ENCODE peak calls at places on chromosomes 11 and 22, in five cellular contexts. D, J, Q, P and X are unnamed samples.

GRCh38 chr11:44309483-44310197 is at the start of gene ALX4:
- DNase-seq in Q (peak), J (peak), P (no peak), D (peak), X (no peak)

GRCh38 chr11:1736447-1736992 is 13.9 kb downstream of the IFITM10 start:
- DNase-seq in Q (no peak), D (no peak), P (no peak), J (no peak), X (no peak)

GRCh38 chr11:69775163-69775755 is at the start of gene FGF4:
- DNase-seq in P (no peak), D (no peak), J (no peak), Q (no peak), X (no peak)

GRCh38 chr22:19996694-19997384 is 19.8 kb downstream of the ARVCF start:
- DNase-seq in J (no peak), Q (peak), P (no peak), D (no peak), X (no peak)

GRCh38 chr11:20964985-20965384 is 295.6 kb downstream of the NELL1 start:
- DNase-seq in D (no peak), P (no peak), J (no peak), Q (no peak), X (no peak)

GRCh38 chr11:43951231-43951630 is 8.8 kb downstream of the C11orf96 start:
- DNase-seq in P (no peak), Q (no peak), J (no peak), D (no peak), X (no peak)

GRCh38 chr11:813440-814096 is 3.8 kb downstream of the RPLP2 start:
- DNase-seq in J (no peak), D (peak), P (no peak), Q (no peak), X (no peak)

GRCh38 chr22:35631597-35631996 is 14.5 kb upstream of the MB start:
- DNase-seq in D (peak), Q (no peak), J (peak), P (peak), X (no peak)

GRCh38 chr11:28999620-29000019 is 891.4 kb downstream of the METTL15 start:
- DNase-seq in Q (no peak), J (no peak), P (no peak), D (no peak), X (no peak)

GRCh38 chr11:44351006-44351660 is 41.2 kb upstream of the ALX4 start:
- DNase-seq in D (peak), Q (no peak), J (no peak), P (no peak), X (no peak)

GRCh38 chr11:27613670-27613950 is 86.6 kb downstream of the BDNF start:
- DNase-seq in J (no peak), P (no peak), D (no peak), Q (no peak), X (no peak)

GRCh38 chr11:73995247-73995646 is 12.6 kb upstream of the UCP2 start:
- DNase-seq in D (peak), Q (no peak), P (peak), J (no peak), X (no peak)

GRCh38 chr11:34160049-34160721 is 54.8 kb downstream of the NAT10 start:
- DNase-seq in D (no peak), P (peak), Q (no peak), J (no peak), X (no peak)

GRCh38 chr11:121503056-121503455 is 50.3 kb upstream of the SORL1-AS1 start:
- DNase-seq in Q (no peak), D (peak), P (no peak), J (no peak), X (no peak)

GRCh38 chr11:105148241-105148640 is 8.7 kb upstream of the CARD18 start:
- DNase-seq in J (no peak), D (no peak), P (peak), Q (no peak), X (no peak)

GRCh38 chr11:8956860-8957259 is 7.4 kb downstream of the TMEM9B start:
- DNase-seq in D (no peak), J (no peak), P (no peak), Q (no peak), X (no peak)

GRCh38 chr11:105181100-105181499 is 41.5 kb upstream of the CARD18 start:
- DNase-seq in Q (no peak), D (peak), P (peak), J (peak), X (no peak)

GRCh38 chr11:95762513-95762912 is 27.1 kb downstream of the FAM76B start:
- DNase-seq in P (peak), D (no peak), J (no peak), Q (no peak), X (no peak)

GRCh38 chr11:94629741-94630140 is 62.6 kb downstream of the PIWIL4 start:
- DNase-seq in P (no peak), J (no peak), Q (no peak), D (no peak), X (no peak)

DNA sequence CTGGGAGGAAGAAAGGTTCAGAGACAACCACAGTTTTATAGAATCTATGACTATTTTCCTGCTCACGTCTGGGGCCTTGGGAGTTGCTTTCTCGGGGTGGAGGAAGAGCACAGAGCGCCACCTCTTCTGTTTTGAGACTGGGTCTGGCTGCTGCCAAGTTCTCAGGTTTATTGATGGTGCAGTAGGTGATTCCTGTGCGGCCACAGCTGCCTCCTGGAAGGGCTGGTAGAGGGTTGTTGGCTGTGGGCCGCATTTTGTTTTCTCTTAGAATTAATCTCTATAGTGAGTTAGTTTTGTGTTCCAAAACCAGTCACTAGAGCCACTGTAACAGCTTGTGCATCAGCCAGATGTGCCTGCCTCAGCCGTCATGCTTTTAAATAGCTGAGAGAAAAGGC is 12.9 kb downstream of the TBC1D22A start:
- DNase-seq in D (no peak), Q (no peak), J (no peak), P (no peak), X (no peak)
- TF ChIP-seq CTCF in D (no peak), Q (no peak), J (no peak), P (no peak), X (no peak)

DNA sequence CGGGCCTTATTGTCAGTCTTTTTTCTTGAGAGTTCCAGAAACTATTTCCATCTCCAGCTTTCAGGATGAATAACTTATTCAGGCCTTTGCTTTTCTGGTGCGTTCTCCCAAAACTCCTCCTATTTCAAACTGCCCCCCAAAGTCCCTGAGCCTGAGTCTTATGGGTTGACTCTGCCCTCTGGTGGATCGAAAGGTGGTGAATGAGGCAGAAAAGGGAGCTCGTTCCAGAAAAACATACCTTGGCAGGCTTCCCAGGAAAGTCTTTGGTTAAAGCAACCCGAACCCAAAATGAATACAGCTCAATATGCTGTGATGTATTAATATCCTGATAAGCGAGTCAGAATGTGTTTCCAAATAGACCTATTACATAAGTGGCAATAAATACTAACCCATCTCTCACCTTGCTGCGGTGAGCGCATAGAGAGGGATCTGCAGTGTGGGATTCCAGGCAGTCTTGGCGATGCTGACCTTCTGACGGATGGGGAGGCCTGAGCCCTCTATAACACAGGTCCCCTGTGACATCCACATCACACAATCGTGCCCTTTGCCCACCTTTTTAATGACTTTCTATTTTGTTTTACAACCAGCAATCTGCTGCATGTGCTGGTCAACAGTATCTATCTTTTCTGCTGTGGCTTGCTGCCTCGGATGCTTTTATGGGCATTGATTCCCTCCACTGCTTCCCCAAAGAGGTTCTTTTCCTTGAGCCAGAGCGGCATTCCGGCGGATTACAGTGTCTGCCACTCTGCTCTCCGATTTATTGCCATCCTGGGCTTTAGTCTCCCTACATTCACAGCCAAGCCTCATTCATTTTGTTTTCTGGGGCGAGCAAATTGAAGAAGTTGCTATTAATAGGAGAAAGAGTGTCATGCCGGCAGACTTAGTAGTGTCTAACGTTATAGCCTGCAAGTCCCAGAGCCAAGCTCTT is 756.8 kb downstream of the NTM start:
- DNase-seq in Q (no peak), D (no peak), J (peak), P (peak), X (peak)
- TF ChIP-seq CTCF in Q (peak), D (no peak), J (peak), P (peak), X (no peak)

GRCh38 chr22:18994056-18994455 is 58.0 kb upstream of the PRODH start:
- DNase-seq in J (no peak), Q (no peak), P (no peak), D (no peak), X (no peak)
- TF ChIP-seq CTCF in J (no peak), Q (no peak), P (no peak), D (no peak), X (no peak)

GRCh38 chr11:130145328-130145812 is 14.2 kb upstream of the ST14 start:
- DNase-seq in J (no peak), Q (no peak), P (no peak), D (no peak), X (no peak)
- TF ChIP-seq CTCF in J (no peak), Q (no peak), P (no peak), D (no peak), X (no peak)

GRCh38 chr11:62792193-62792575 is 378 bp upstream of the TMEM223 start:
- DNase-seq in D (peak), P (no peak), J (peak), Q (no peak), X (no peak)

GRCh38 chr11:62794201-62794775 is 2.5 kb upstream of the TMEM223 start:
- DNase-seq in P (no peak), J (no peak), D (no peak), Q (no peak), X (no peak)

GRCh38 chr11:62788991-62789390 is 1.8 kb downstream of the TMEM179B start:
- DNase-seq in J (no peak), P (no peak), D (no peak), Q (no peak), X (no peak)

GRCh38 chr11:62789576-62789975 is 2.2 kb downstream of the TMEM223 start:
- DNase-seq in Q (no peak), D (no peak), J (no peak), P (no peak), X (no peak)

GRCh38 chr11:62791501-62792192 is at the start of gene TMEM223:
- DNase-seq in P (peak), Q (peak), J (peak), D (peak), X (peak)
- TF ChIP-seq CTCF in P (no peak), Q (no peak), J (peak), D (no peak), X (no peak)

GRCh38 chr11:124538019-124538418 is 5.4 kb downstream of the OR8B12 start:
- DNase-seq in Q (no peak), J (peak), P (peak), D (no peak), X (no peak)

GRCh38 chr11:124541204-124541603 is 2.2 kb downstream of the OR8B12 start:
- DNase-seq in Q (no peak), P (no peak), D (no peak), J (no peak), X (no peak)

GRCh38 chr11:124535552-124536232 is 7.8 kb downstream of the OR8B12 start:
- DNase-seq in Q (no peak), P (peak), D (peak), J (no peak), X (no peak)

DNA sequence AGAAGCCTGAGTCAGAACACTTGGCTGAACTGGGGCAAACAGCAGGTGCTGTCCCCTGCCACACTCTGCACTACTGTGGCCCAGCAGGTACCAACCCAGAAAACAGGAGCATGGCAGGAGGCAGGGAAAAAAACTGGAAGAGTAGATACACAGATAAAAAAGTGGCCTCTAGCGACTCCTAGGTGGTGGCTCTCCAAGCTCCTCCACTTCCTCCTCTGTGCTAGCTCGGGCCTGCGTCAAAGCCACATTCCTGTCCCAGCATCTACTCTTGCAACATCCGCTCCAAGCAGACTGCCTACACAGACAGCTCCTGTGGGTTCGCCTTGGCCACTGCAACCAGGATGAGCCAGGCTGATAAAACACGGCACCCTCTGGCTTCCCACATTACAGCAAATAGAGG is 6.9 kb downstream of the OR8B12 start:
- DNase-seq in J (peak), D (peak), P (peak), Q (no peak), X (no peak)
- TF ChIP-seq CTCF in J (no peak), D (peak), P (peak), Q (no peak), X (no peak)

GRCh38 chr22:39707351-39707750 is 136.8 kb downstream of the CACNA1I start:
- DNase-seq in Q (no peak), D (no peak), P (no peak), J (no peak), X (no peak)
- TF ChIP-seq CTCF in Q (no peak), D (no peak), P (no peak), J (no peak), X (no peak)

DNA sequence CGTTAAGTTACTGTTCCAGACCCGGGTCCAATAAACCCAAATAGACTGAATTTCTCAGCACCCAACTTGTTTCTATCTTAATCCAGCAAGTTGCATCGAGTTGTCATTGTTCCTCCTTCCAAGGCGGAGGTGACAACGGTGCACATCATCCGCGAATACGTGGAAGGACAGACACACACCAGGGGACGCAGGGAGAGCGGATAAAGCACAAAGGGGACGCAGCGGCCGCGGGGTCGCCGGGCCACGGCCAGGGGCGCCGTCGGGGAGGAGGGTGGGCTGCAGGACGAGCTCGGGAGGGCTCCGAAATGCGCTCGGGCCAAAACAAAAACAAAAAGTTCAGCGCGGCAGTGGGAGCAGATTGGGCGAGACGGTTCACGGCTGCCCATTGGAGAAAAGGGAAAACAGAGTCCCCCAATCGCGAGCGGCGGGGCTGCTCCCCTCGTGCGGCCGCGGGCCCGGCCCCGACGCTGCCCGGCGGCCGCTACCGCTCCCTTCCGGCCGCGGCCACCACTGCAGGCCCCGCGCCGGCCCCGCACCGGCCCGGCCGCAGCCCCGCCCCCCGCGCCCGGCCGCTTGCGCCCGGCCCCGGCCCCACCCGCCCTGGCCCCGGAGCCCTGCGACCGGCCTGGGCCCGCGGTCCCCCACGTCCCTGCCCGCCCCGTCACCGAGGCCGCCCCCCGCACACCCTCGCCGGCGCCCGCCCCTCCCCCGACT is 518 bp downstream of the KMT5B start:
- DNase-seq in D (peak), J (peak), Q (peak), P (peak), X (no peak)
- TF ChIP-seq CTCF in D (no peak), J (peak), Q (no peak), P (peak), X (no peak)

GRCh38 chr11:76766521-76766920 is 16.6 kb upstream of the TSKU start:
- DNase-seq in J (no peak), P (no peak), Q (no peak), D (no peak), X (no peak)
- TF ChIP-seq CTCF in J (no peak), P (no peak), Q (no peak), D (no peak), X (no peak)

GRCh38 chr11:86161373-86162255 is 82.9 kb upstream of the EED start:
- DNase-seq in D (peak), P (no peak), J (no peak), Q (no peak), X (no peak)
- TF ChIP-seq CTCF in D (no peak), P (no peak), J (no peak), Q (no peak), X (no peak)